ENCODE peak calls at places on chromosomes 5 and 9, in eight cellular contexts. One of them, this sample, is unnamed.

GRCh38 chr5:133754575-133755169 is 142.3 kb upstream of the FSTL4 start:
- DNase-seq in tibial nerve: no peak
- DNase-seq in dorsolateral prefrontal cortex: no peak
- DNase-seq in left ventricle myocardium inferior: no peak
- DNase-seq in neural progenitor cell: peak; percentile 63
- DNase-seq in cardiac muscle cell: peak; percentile 60
- DNase-seq in pancreas: peak; percentile 18
- DNase-seq in colonic mucosa: no peak
- DNase-seq in this sample: peak; percentile 51

GRCh38 chr9:1890806-1891205 is 124.3 kb upstream of the SMARCA2 start:
- DNase-seq in tibial nerve: no peak
- DNase-seq in pancreas: no peak
- DNase-seq in cardiac muscle cell: no peak
- DNase-seq in dorsolateral prefrontal cortex: no peak
- DNase-seq in left ventricle myocardium inferior: no peak
- DNase-seq in neural progenitor cell: no peak
- DNase-seq in colonic mucosa: no peak
- DNase-seq in this sample: no peak

GRCh38 chr9:7298123-7298522 is 501.5 kb downstream of the DMAC1 start:
- DNase-seq in colonic mucosa: no peak
- DNase-seq in pancreas: no peak
- DNase-seq in tibial nerve: no peak
- DNase-seq in dorsolateral prefrontal cortex: no peak
- DNase-seq in neural progenitor cell: no peak
- DNase-seq in cardiac muscle cell: no peak
- DNase-seq in left ventricle myocardium inferior: no peak
- DNase-seq in this sample: no peak

GRCh38 chr5:132237141-132237540 is 9.5 kb upstream of the P4HA2 start:
- DNase-seq in tibial nerve: no peak
- DNase-seq in dorsolateral prefrontal cortex: peak; percentile 22
- DNase-seq in colonic mucosa: no peak
- DNase-seq in cardiac muscle cell: no peak
- DNase-seq in pancreas: peak; percentile 5
- DNase-seq in neural progenitor cell: no peak
- DNase-seq in left ventricle myocardium inferior: no peak
- DNase-seq in this sample: peak; percentile 17

GRCh38 chr5:96141749-96142148 is 180.1 kb upstream of the ELL2 start:
- DNase-seq in dorsolateral prefrontal cortex: no peak
- DNase-seq in tibial nerve: no peak
- DNase-seq in colonic mucosa: no peak
- DNase-seq in neural progenitor cell: no peak
- DNase-seq in cardiac muscle cell: no peak
- DNase-seq in left ventricle myocardium inferior: no peak
- DNase-seq in pancreas: no peak
- DNase-seq in this sample: no peak

GRCh38 chr5:89673019-89673418 is 736.5 kb downstream of the CETN3 start:
- DNase-seq in colonic mucosa: no peak
- DNase-seq in dorsolateral prefrontal cortex: no peak
- DNase-seq in neural progenitor cell: no peak
- DNase-seq in tibial nerve: no peak
- DNase-seq in pancreas: no peak
- DNase-seq in left ventricle myocardium inferior: no peak
- DNase-seq in cardiac muscle cell: no peak
- DNase-seq in this sample: no peak

GRCh38 chr5:179241175-179241574 is 104.1 kb downstream of the ADAMTS2 start:
- DNase-seq in tibial nerve: no peak
- DNase-seq in neural progenitor cell: no peak
- DNase-seq in colonic mucosa: no peak
- DNase-seq in dorsolateral prefrontal cortex: peak; percentile 36
- DNase-seq in cardiac muscle cell: no peak
- DNase-seq in left ventricle myocardium inferior: no peak
- DNase-seq in pancreas: no peak
- DNase-seq in this sample: peak; percentile 9

GRCh38 chr9:127809562-127810377 is 7.1 kb downstream of the FPGS start:
- DNase-seq in neural progenitor cell: peak; percentile 87
- DNase-seq in left ventricle myocardium inferior: no peak
- DNase-seq in dorsolateral prefrontal cortex: no peak
- DNase-seq in cardiac muscle cell: peak; percentile 82
- DNase-seq in pancreas: no peak
- DNase-seq in colonic mucosa: peak; percentile 78
- DNase-seq in tibial nerve: no peak
- DNase-seq in this sample: no peak

GRCh38 chr9:124812401-124813016 is 35.6 kb downstream of the OLFML2A start:
- DNase-seq in dorsolateral prefrontal cortex: no peak
- DNase-seq in left ventricle myocardium inferior: peak; percentile 48
- DNase-seq in neural progenitor cell: peak; percentile 16
- DNase-seq in cardiac muscle cell: no peak
- DNase-seq in colonic mucosa: no peak
- DNase-seq in tibial nerve: peak; percentile 33
- DNase-seq in pancreas: no peak
- DNase-seq in this sample: peak; percentile 77

GRCh38 chr5:11415751-11416150 is 488.5 kb downstream of the CTNND2 start:
- DNase-seq in tibial nerve: no peak
- DNase-seq in dorsolateral prefrontal cortex: no peak
- DNase-seq in left ventricle myocardium inferior: no peak
- DNase-seq in colonic mucosa: no peak
- DNase-seq in pancreas: no peak
- DNase-seq in neural progenitor cell: peak; percentile 60
- DNase-seq in cardiac muscle cell: no peak
- DNase-seq in this sample: no peak

GRCh38 chr5:67301285-67301904 is 104.8 kb upstream of the CD180 start:
- DNase-seq in colonic mucosa: peak; percentile 37
- DNase-seq in left ventricle myocardium inferior: peak; percentile 66
- DNase-seq in cardiac muscle cell: no peak
- DNase-seq in pancreas: peak; percentile 36
- DNase-seq in neural progenitor cell: no peak
- DNase-seq in dorsolateral prefrontal cortex: no peak
- DNase-seq in tibial nerve: peak; percentile 68
- DNase-seq in this sample: no peak

GRCh38 chr5:32625106-32625505 is 39.7 kb downstream of the SUB1 start:
- DNase-seq in colonic mucosa: no peak
- DNase-seq in dorsolateral prefrontal cortex: no peak
- DNase-seq in left ventricle myocardium inferior: no peak
- DNase-seq in cardiac muscle cell: no peak
- DNase-seq in tibial nerve: no peak
- DNase-seq in pancreas: no peak
- DNase-seq in neural progenitor cell: no peak
- DNase-seq in this sample: no peak

GRCh38 chr9:114163517-114163924 is 8.2 kb downstream of the COL27A1 start:
- DNase-seq in pancreas: peak; percentile 56
- DNase-seq in colonic mucosa: no peak
- DNase-seq in tibial nerve: no peak
- DNase-seq in cardiac muscle cell: peak; percentile 81
- DNase-seq in dorsolateral prefrontal cortex: no peak
- DNase-seq in neural progenitor cell: peak; percentile 65
- DNase-seq in left ventricle myocardium inferior: peak; percentile 52
- DNase-seq in this sample: peak; percentile 22

GRCh38 chr5:101897914-101898313 is 398.2 kb downstream of the SLCO4C1 start:
- DNase-seq in colonic mucosa: no peak
- DNase-seq in cardiac muscle cell: peak; percentile 40
- DNase-seq in pancreas: no peak
- DNase-seq in neural progenitor cell: peak; percentile 31
- DNase-seq in dorsolateral prefrontal cortex: no peak
- DNase-seq in left ventricle myocardium inferior: no peak
- DNase-seq in tibial nerve: no peak
- DNase-seq in this sample: peak; percentile 34

GRCh38 chr5:179836225-179837019 is 15.7 kb downstream of the SQSTM1 start:
- DNase-seq in dorsolateral prefrontal cortex: no peak
- DNase-seq in colonic mucosa: no peak
- DNase-seq in left ventricle myocardium inferior: no peak
- DNase-seq in neural progenitor cell: no peak
- DNase-seq in tibial nerve: no peak
- DNase-seq in cardiac muscle cell: no peak
- DNase-seq in pancreas: no peak
- DNase-seq in this sample: no peak

GRCh38 chr5:455806-456205 is 12.8 kb downstream of the EXOC3 start:
- DNase-seq in cardiac muscle cell: no peak
- DNase-seq in dorsolateral prefrontal cortex: no peak
- DNase-seq in pancreas: no peak
- DNase-seq in left ventricle myocardium inferior: no peak
- DNase-seq in colonic mucosa: no peak
- DNase-seq in tibial nerve: no peak
- DNase-seq in neural progenitor cell: no peak
- DNase-seq in this sample: no peak

GRCh38 chr5:56900395-56900794 is 9.0 kb upstream of the SETD9 start:
- DNase-seq in tibial nerve: no peak
- DNase-seq in pancreas: no peak
- DNase-seq in left ventricle myocardium inferior: no peak
- DNase-seq in colonic mucosa: no peak
- DNase-seq in cardiac muscle cell: no peak
- DNase-seq in neural progenitor cell: no peak
- DNase-seq in dorsolateral prefrontal cortex: no peak
- DNase-seq in this sample: no peak

GRCh38 chr5:179488464-179488863 is 61.9 kb upstream of the RUFY1 start:
- DNase-seq in pancreas: no peak
- DNase-seq in left ventricle myocardium inferior: no peak
- DNase-seq in dorsolateral prefrontal cortex: no peak
- DNase-seq in neural progenitor cell: no peak
- DNase-seq in cardiac muscle cell: no peak
- DNase-seq in tibial nerve: no peak
- DNase-seq in colonic mucosa: no peak
- DNase-seq in this sample: no peak

GRCh38 chr9:122347348-122348287 is 23.2 kb upstream of the PTGS1 start:
- DNase-seq in dorsolateral prefrontal cortex: no peak
- DNase-seq in colonic mucosa: peak; percentile 81
- DNase-seq in neural progenitor cell: no peak
- DNase-seq in cardiac muscle cell: no peak
- DNase-seq in pancreas: no peak
- DNase-seq in left ventricle myocardium inferior: no peak
- DNase-seq in tibial nerve: no peak
- DNase-seq in this sample: no peak

GRCh38 chr5:140131967-140132409 is 6.3 kb downstream of the IGIP start:
- DNase-seq in colonic mucosa: no peak
- DNase-seq in dorsolateral prefrontal cortex: no peak
- DNase-seq in pancreas: no peak
- DNase-seq in tibial nerve: no peak
- DNase-seq in left ventricle myocardium inferior: no peak
- DNase-seq in neural progenitor cell: no peak
- DNase-seq in cardiac muscle cell: no peak
- DNase-seq in this sample: no peak

GRCh38 chr5:158897444-158898160 is 202.1 kb downstream of the EBF1 start:
- DNase-seq in cardiac muscle cell: no peak
- DNase-seq in dorsolateral prefrontal cortex: no peak
- DNase-seq in neural progenitor cell: no peak
- DNase-seq in tibial nerve: no peak
- DNase-seq in pancreas: no peak
- DNase-seq in left ventricle myocardium inferior: no peak
- DNase-seq in colonic mucosa: no peak
- DNase-seq in this sample: no peak

GRCh38 chr9:93960221-93960970 is 5.2 kb upstream of the BARX1 start:
- DNase-seq in dorsolateral prefrontal cortex: no peak
- DNase-seq in neural progenitor cell: peak; percentile 69
- DNase-seq in cardiac muscle cell: no peak
- DNase-seq in colonic mucosa: peak; percentile 31
- DNase-seq in tibial nerve: no peak
- DNase-seq in left ventricle myocardium inferior: no peak
- DNase-seq in pancreas: no peak
- DNase-seq in this sample: no peak
- H3K4me3 ChIP-seq in dorsolateral prefrontal cortex: no peak overlapping the region
- H3K4me3 ChIP-seq in neural progenitor cell: no peak overlapping the region
- H3K4me3 ChIP-seq in cardiac muscle cell: no peak overlapping the region
- H3K4me3 ChIP-seq in colonic mucosa: no peak overlapping the region
- H3K4me3 ChIP-seq in tibial nerve: no peak overlapping the region
- H3K4me3 ChIP-seq in left ventricle myocardium inferior: peak overlapping the region; percentile 46
- H3K4me3 ChIP-seq in pancreas: no peak overlapping the region
- H3K4me3 ChIP-seq in this sample: no peak overlapping the region

GRCh38 chr5:150989695-150990094 is 30.7 kb upstream of the GPX3 start:
- DNase-seq in tibial nerve: no peak
- DNase-seq in colonic mucosa: no peak
- DNase-seq in cardiac muscle cell: peak; percentile 27
- DNase-seq in neural progenitor cell: peak; percentile 39
- DNase-seq in pancreas: no peak
- DNase-seq in left ventricle myocardium inferior: no peak
- DNase-seq in dorsolateral prefrontal cortex: no peak
- DNase-seq in this sample: no peak
- TF ChIP-seq CTCF in tibial nerve: no peak
- TF ChIP-seq CTCF in colonic mucosa: no peak
- TF ChIP-seq CTCF in cardiac muscle cell: peak; percentile 24
- TF ChIP-seq CTCF in neural progenitor cell: peak; percentile 53
- TF ChIP-seq CTCF in pancreas: no peak
- TF ChIP-seq CTCF in left ventricle myocardium inferior: peak; percentile 8
- TF ChIP-seq CTCF in dorsolateral prefrontal cortex: no peak
- TF ChIP-seq CTCF in this sample: no peak

GRCh38 chr9:36166150-36166927 is 2.8 kb upstream of the CCIN start:
- DNase-seq in colonic mucosa: peak; percentile 85
- DNase-seq in tibial nerve: peak; percentile 70
- DNase-seq in left ventricle myocardium inferior: peak; percentile 87
- DNase-seq in dorsolateral prefrontal cortex: peak; percentile 93
- DNase-seq in cardiac muscle cell: peak; percentile 75
- DNase-seq in pancreas: peak; percentile 61
- DNase-seq in neural progenitor cell: peak; percentile 86
- DNase-seq in this sample: peak; percentile 85
- H3K4me3 ChIP-seq in colonic mucosa: peak overlapping the region; percentile 46
- H3K4me3 ChIP-seq in tibial nerve: peak overlapping the region; percentile 43
- H3K4me3 ChIP-seq in left ventricle myocardium inferior: peak overlapping the region; percentile 64
- H3K4me3 ChIP-seq in dorsolateral prefrontal cortex: peak overlapping the region; percentile 68
- H3K4me3 ChIP-seq in cardiac muscle cell: no peak overlapping the region
- H3K4me3 ChIP-seq in pancreas: peak overlapping the region; percentile 21
- H3K4me3 ChIP-seq in neural progenitor cell: peak overlapping the region; percentile 44
- H3K4me3 ChIP-seq in this sample: no peak overlapping the region

GRCh38 chr5:58185397-58186195 is 274.3 kb downstream of the PLK2 start:
- DNase-seq in colonic mucosa: no peak
- DNase-seq in dorsolateral prefrontal cortex: no peak
- DNase-seq in tibial nerve: no peak
- DNase-seq in cardiac muscle cell: no peak
- DNase-seq in left ventricle myocardium inferior: no peak
- DNase-seq in pancreas: no peak
- DNase-seq in neural progenitor cell: no peak
- DNase-seq in this sample: no peak

GRCh38 chr5:58184910-58185309 is 275.0 kb downstream of the PLK2 start:
- DNase-seq in colonic mucosa: no peak
- DNase-seq in cardiac muscle cell: no peak
- DNase-seq in neural progenitor cell: no peak
- DNase-seq in dorsolateral prefrontal cortex: no peak
- DNase-seq in pancreas: no peak
- DNase-seq in tibial nerve: no peak
- DNase-seq in left ventricle myocardium inferior: no peak
- DNase-seq in this sample: no peak

GRCh38 chr5:58191451-58191850 is 268.4 kb downstream of the PLK2 start:
- DNase-seq in pancreas: no peak
- DNase-seq in cardiac muscle cell: no peak
- DNase-seq in neural progenitor cell: no peak
- DNase-seq in left ventricle myocardium inferior: no peak
- DNase-seq in tibial nerve: no peak
- DNase-seq in dorsolateral prefrontal cortex: no peak
- DNase-seq in colonic mucosa: no peak
- DNase-seq in this sample: no peak

GRCh38 chr5:58187473-58188286 is 272.2 kb downstream of the PLK2 start:
- DNase-seq in cardiac muscle cell: no peak
- DNase-seq in dorsolateral prefrontal cortex: no peak
- DNase-seq in left ventricle myocardium inferior: no peak
- DNase-seq in neural progenitor cell: no peak
- DNase-seq in tibial nerve: no peak
- DNase-seq in colonic mucosa: no peak
- DNase-seq in pancreas: no peak
- DNase-seq in this sample: no peak

DNA sequence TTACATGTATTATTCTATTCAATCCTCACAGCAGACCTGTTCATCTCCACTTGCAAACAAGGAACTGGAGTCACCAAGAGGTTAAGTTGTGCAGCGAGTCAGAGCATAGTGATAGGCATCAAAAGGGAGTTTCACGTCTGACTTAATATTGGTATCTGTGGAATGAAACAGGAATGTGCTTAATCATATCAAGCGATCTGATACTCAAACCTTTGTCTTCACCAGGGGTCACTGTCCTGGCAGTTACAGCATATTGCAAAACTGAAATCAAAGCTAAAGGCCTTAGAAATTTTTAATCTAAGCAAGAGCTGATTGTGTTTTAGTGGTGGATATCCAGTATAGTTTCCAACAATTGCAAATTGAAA is 271.6 kb downstream of the PLK2 start:
- DNase-seq in tibial nerve: no peak
- DNase-seq in neural progenitor cell: peak; percentile 27
- DNase-seq in dorsolateral prefrontal cortex: no peak
- DNase-seq in pancreas: no peak
- DNase-seq in cardiac muscle cell: peak; percentile 1
- DNase-seq in colonic mucosa: no peak
- DNase-seq in left ventricle myocardium inferior: no peak
- DNase-seq in this sample: peak; percentile 76
- TF ChIP-seq CTCF in tibial nerve: no peak
- TF ChIP-seq CTCF in neural progenitor cell: no peak
- TF ChIP-seq CTCF in dorsolateral prefrontal cortex: no peak
- TF ChIP-seq CTCF in pancreas: no peak
- TF ChIP-seq CTCF in cardiac muscle cell: no peak
- TF ChIP-seq CTCF in colonic mucosa: no peak
- TF ChIP-seq CTCF in left ventricle myocardium inferior: peak; percentile 21
- TF ChIP-seq CTCF in this sample: no peak